ENCODE peak calls at places on chromosome 14, in six cellular contexts. D is brain microvascular endothelial cell, E is psoas muscle, G is IMR-90, P is tibial artery, A is A549. U is an unnamed sample.

GRCh38 chr14:31410048-31410654 is 10.2 kb downstream of the HEATR5A start:
- DNase-seq in D (no peak), E (no peak), G (no peak), P (no peak), A (no peak), U (no peak)

GRCh38 chr14:68291820-68292219 is 472.2 kb downstream of the RAD51B start:
- DNase-seq in D (no peak), E (no peak), G (no peak), P (no peak), A (no peak), U (no peak)

GRCh38 chr14:31380106-31380505 is 40.2 kb downstream of the HEATR5A start:
- DNase-seq in D (no peak), E (no peak), G (peak), P (no peak), A (no peak), U (no peak)

GRCh38 chr14:52694761-52695480 is 437 bp downstream of the ERO1A start:
- DNase-seq in D (peak), E (peak), G (peak), P (no peak), A (peak), U (no peak)

GRCh38 chr14:95433094-95433478 is 83.4 kb downstream of the SYNE3 start:
- DNase-seq in D (no peak), E (no peak), G (no peak), P (no peak), A (no peak), U (no peak)

GRCh38 chr14:65413739-65414045 is 1.2 kb downstream of the FUT8 start:
- DNase-seq in D (no peak), E (no peak), G (no peak), P (no peak), A (no peak), U (no peak)

GRCh38 chr14:102630405-102630804 is 38.0 kb downstream of the RCOR1 start:
- DNase-seq in D (no peak), E (no peak), G (no peak), P (no peak), A (no peak), U (no peak)

GRCh38 chr14:26330982-26331381 is 266.9 kb downstream of the NOVA1 start:
- DNase-seq in D (no peak), E (no peak), G (no peak), P (no peak), A (no peak), U (no peak)

GRCh38 chr14:37623552-37623951 is 28.1 kb downstream of the TTC6 start:
- DNase-seq in D (peak), E (no peak), G (peak), P (no peak), A (peak), U (peak)

GRCh38 chr14:22002860-22003284 is 329.3 kb upstream of the OR4E1 start:
- DNase-seq in D (no peak), E (peak), G (no peak), P (no peak), A (peak), U (no peak)

GRCh38 chr14:90797919-90798318 is 18.3 kb downstream of the TTC7B start:
- DNase-seq in D (no peak), E (no peak), G (no peak), P (no peak), A (no peak), U (no peak)

GRCh38 chr14:23047042-23047634 is 5.1 kb downstream of the PSMB11 start:
- DNase-seq in D (no peak), E (no peak), G (no peak), P (no peak), A (no peak), U (no peak)

GRCh38 chr14:61433169-61433568 is 111.8 kb downstream of the PRKCH start:
- DNase-seq in D (no peak), E (no peak), G (peak), P (no peak), A (no peak), U (no peak)

GRCh38 chr14:53741379-53742225 is 215.0 kb downstream of the BMP4 start:
- DNase-seq in D (no peak), E (no peak), G (peak), P (no peak), A (no peak), U (no peak)

GRCh38 chr14:69571449-69571878 is 3.2 kb downstream of the CCDC177 start:
- DNase-seq in D (no peak), E (no peak), G (no peak), P (no peak), A (peak), U (no peak)

GRCh38 chr14:69708586-69709169 is 58.3 kb upstream of the SRSF5 start:
- DNase-seq in D (no peak), E (no peak), G (no peak), P (no peak), A (peak), U (no peak)

GRCh38 chr14:54220122-54220691 is 176.6 kb upstream of the CDKN3 start:
- DNase-seq in D (no peak), E (peak), G (no peak), P (no peak), A (no peak), U (no peak)

GRCh38 chr14:88941414-88941813 is 117.0 kb downstream of the TTC8 start:
- DNase-seq in D (no peak), E (no peak), G (no peak), P (no peak), A (peak), U (no peak)

GRCh38 chr14:20668969-20669368 is 15.4 kb upstream of the RNASE4 start:
- DNase-seq in D (no peak), E (no peak), G (no peak), P (no peak), A (peak), U (no peak)
- H3K4me3 ChIP-seq in D (no peak), E (no peak), G (no peak), P (no peak), A (no peak), U (no peak)

GRCh38 chr14:56716705-56717104 is 93.6 kb downstream of the OTX2 start:
- DNase-seq in D (no peak), E (no peak), G (no peak), P (no peak), A (no peak), U (no peak)

GRCh38 chr14:56718312-56718711 is 92.0 kb downstream of the OTX2 start:
- DNase-seq in D (no peak), E (no peak), G (no peak), P (no peak), A (no peak), U (no peak)

GRCh38 chr14:56720703-56721426 is 89.4 kb downstream of the OTX2 start:
- DNase-seq in D (no peak), E (no peak), G (no peak), P (no peak), A (no peak), U (no peak)

GRCh38 chr14:56715938-56716337 is 94.3 kb downstream of the OTX2 start:
- DNase-seq in D (no peak), E (no peak), G (no peak), P (no peak), A (no peak), U (no peak)
- TF ChIP-seq CTCF in D (no peak), E (no peak), G (no peak), P (no peak), A (no peak), U (no peak)

GRCh38 chr14:92701826-92702225 is 46.6 kb downstream of the LGMN start:
- DNase-seq in D (no peak), E (no peak), G (no peak), P (no peak), A (no peak), U (no peak)

GRCh38 chr14:92694807-92695206 is 53.6 kb downstream of the LGMN start:
- DNase-seq in D (no peak), E (no peak), G (no peak), P (no peak), A (no peak), U (no peak)

GRCh38 chr14:92695562-92695961 is 52.9 kb downstream of the LGMN start:
- DNase-seq in D (no peak), E (no peak), G (no peak), P (no peak), A (no peak), U (no peak)

GRCh38 chr14:92696356-92696755 is 52.1 kb downstream of the LGMN start:
- DNase-seq in D (no peak), E (no peak), G (no peak), P (no peak), A (no peak), U (no peak)

GRCh38 chr14:92698393-92698792 is 50.0 kb downstream of the LGMN start:
- DNase-seq in D (no peak), E (no peak), G (no peak), P (no peak), A (no peak), U (no peak)
- H3K4me3 ChIP-seq in D (no peak), E (no peak), G (no peak), P (no peak), A (no peak), U (no peak)

GRCh38 chr14:47536341-47536740 is 139.1 kb downstream of the MDGA2 start:
- DNase-seq in D (no peak), E (no peak), G (no peak), P (no peak), A (no peak), U (no peak)

GRCh38 chr14:47539065-47539464 is 136.3 kb downstream of the MDGA2 start:
- DNase-seq in D (peak), E (no peak), G (no peak), P (no peak), A (peak), U (no peak)

DNA sequence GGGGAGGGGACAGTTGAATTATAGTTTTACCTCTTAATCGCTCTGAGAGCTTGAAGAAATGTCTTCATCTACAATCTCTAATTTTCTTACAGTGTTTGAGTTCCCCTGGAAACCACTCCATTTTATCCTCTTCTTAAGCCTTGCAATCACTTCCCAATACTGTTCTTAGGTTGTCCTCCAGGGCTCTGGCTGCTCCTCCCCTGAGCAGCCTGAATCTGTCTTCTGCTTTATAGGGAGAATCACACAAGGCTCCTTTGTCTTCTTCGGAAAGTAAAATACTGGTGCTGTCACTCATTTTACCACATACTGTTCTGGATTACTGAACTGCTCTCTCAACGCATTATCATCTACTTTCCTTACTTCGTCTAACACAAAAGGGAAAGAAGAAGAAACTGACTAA is 133.8 kb downstream of the MDGA2 start:
- DNase-seq in D (no peak), E (no peak), G (no peak), P (no peak), A (no peak), U (no peak)
- TF ChIP-seq CTCF in D (no peak), E (no peak), G (no peak), P (no peak), A (no peak), U (no peak)